ENCODE peak calls at places on chromosomes 11 and 22, in ten cellular contexts. K, V, U, R, C, O, N, W, B and J are unnamed samples. For H3K36me3 and H3K4me1, the result is how much of the 10 kb centered on the place peaks cover.

GRCh38 chr11:117177534-117178209 is 871 bp upstream of the SIDT2 start:
- DNase-seq in K (peak), V (no peak), U (no peak), R (no peak), C (no peak), O (no peak), N (no peak), W (no peak), B (no peak), J (no peak)

GRCh38 chr11:17098632-17099031 is 21.2 kb upstream of the RPS13 start:
- DNase-seq in K (no peak), V (no peak), U (no peak), R (peak), C (no peak), O (no peak), N (no peak), W (no peak), B (no peak), J (no peak)

GRCh38 chr11:116148056-116148455 is 624.7 kb downstream of the BUD13 start:
- DNase-seq in K (no peak), V (no peak), U (peak), R (no peak), C (no peak), O (no peak), N (no peak), W (no peak), B (no peak), J (no peak)

GRCh38 chr11:110022548-110022947 is 70.6 kb upstream of the ZC3H12C start:
- DNase-seq in K (no peak), V (no peak), U (no peak), R (no peak), C (no peak), O (no peak), N (no peak), W (peak), B (no peak), J (no peak)

GRCh38 chr11:64543818-64544217 is 47.2 kb upstream of the SLC22A12 start:
- DNase-seq in K (no peak), V (no peak), U (no peak), R (no peak), C (no peak), O (no peak), N (no peak), W (no peak), B (no peak), J (no peak)

GRCh38 chr22:43919106-43919965 is 4.3 kb upstream of the PNPLA3 start:
- DNase-seq in K (no peak), V (no peak), U (no peak), R (peak), C (no peak), O (no peak), N (no peak), W (peak), B (no peak), J (no peak)

GRCh38 chr22:44659140-44659539 is 42.9 kb upstream of the PRR5 start:
- DNase-seq in K (no peak), V (no peak), U (no peak), R (no peak), C (no peak), O (no peak), N (no peak), W (no peak), B (no peak), J (no peak)

GRCh38 chr11:69731110-69731509 is 27.3 kb upstream of the FGF19 start:
- DNase-seq in K (no peak), V (no peak), U (no peak), R (no peak), C (no peak), O (no peak), N (no peak), W (no peak), B (no peak), J (no peak)

GRCh38 chr11:117851091-117851490 is 25.4 kb downstream of the FXYD6 start:
- DNase-seq in K (no peak), V (no peak), U (peak), R (no peak), C (no peak), O (no peak), N (no peak), W (peak), B (no peak), J (peak)

GRCh38 chr11:69052343-69053168 is 3.8 kb downstream of the TPCN2 start:
- DNase-seq in K (no peak), V (no peak), U (no peak), R (no peak), C (no peak), O (peak), N (peak), W (no peak), B (no peak), J (no peak)

GRCh38 chr22:44616882-44617655 is 84.9 kb upstream of the PRR5 start:
- DNase-seq in K (no peak), V (peak), U (no peak), R (no peak), C (no peak), O (no peak), N (no peak), W (no peak), B (no peak), J (no peak)

GRCh38 chr11:44010789-44011251 is 37.0 kb upstream of the ACCSL start:
- DNase-seq in K (no peak), V (no peak), U (no peak), R (no peak), C (no peak), O (no peak), N (no peak), W (peak), B (no peak), J (peak)

GRCh38 chr11:131609317-131609716 is 238.9 kb downstream of the NTM start:
- DNase-seq in K (no peak), V (no peak), U (no peak), R (no peak), C (no peak), O (no peak), N (no peak), W (peak), B (no peak), J (no peak)

GRCh38 chr11:119624102-119624615 is 104.8 kb downstream of the NECTIN1 start:
- DNase-seq in K (no peak), V (no peak), U (peak), R (no peak), C (no peak), O (no peak), N (peak), W (no peak), B (no peak), J (no peak)

GRCh38 chr11:60984149-60984548 is 12.7 kb downstream of the CD6 start:
- DNase-seq in K (no peak), V (no peak), U (no peak), R (no peak), C (no peak), O (no peak), N (no peak), W (no peak), B (no peak), J (no peak)

GRCh38 chr11:11478687-11479086 is 125.6 kb upstream of the CSNK2A3 start:
- DNase-seq in K (no peak), V (no peak), U (peak), R (no peak), C (no peak), O (no peak), N (peak), W (no peak), B (no peak), J (no peak)

GRCh38 chr11:114386545-114386944 is 13.8 kb downstream of the C11orf71 start:
- DNase-seq in K (no peak), V (no peak), U (no peak), R (no peak), C (no peak), O (no peak), N (no peak), W (peak), B (no peak), J (no peak)

GRCh38 chr22:29270475-29271271 is 2.6 kb downstream of the EWSR1 start:
- DNase-seq in K (peak), V (no peak), U (no peak), R (no peak), C (no peak), O (no peak), N (peak), W (peak), B (no peak), J (peak)

GRCh38 chr11:5701184-5701583 is 11.6 kb downstream of the TRIM22 start:
- DNase-seq in K (no peak), V (no peak), U (no peak), R (no peak), C (no peak), O (no peak), N (no peak), W (no peak), B (no peak), J (no peak)
- H3K36me3 ChIP-seq in K (under half), V (half or more), U (under half), R (under half), C (under half), O (under half), N (half or more), W (under half), B (under half), J (under half)

GRCh38 chr11:844693-845644 is 2.3 kb downstream of the TSPAN4 start:
- DNase-seq in K (peak), V (peak), U (peak), R (peak), C (peak), O (peak), N (no peak), W (peak), B (no peak), J (peak)

GRCh38 chr11:843818-844692 is 1.4 kb downstream of the TSPAN4 start:
- DNase-seq in K (peak), V (peak), U (peak), R (peak), C (peak), O (peak), N (no peak), W (peak), B (no peak), J (peak)

GRCh38 chr11:841981-842369 is 354 bp downstream of the POLR2L start:
- DNase-seq in K (no peak), V (no peak), U (no peak), R (no peak), C (no peak), O (no peak), N (no peak), W (no peak), B (no peak), J (no peak)

GRCh38 chr11:842370-843002 is at the start of the genes POLR2L and TSPAN4:
- DNase-seq in K (peak), V (peak), U (peak), R (peak), C (peak), O (peak), N (peak), W (peak), B (peak), J (peak)

DNA sequence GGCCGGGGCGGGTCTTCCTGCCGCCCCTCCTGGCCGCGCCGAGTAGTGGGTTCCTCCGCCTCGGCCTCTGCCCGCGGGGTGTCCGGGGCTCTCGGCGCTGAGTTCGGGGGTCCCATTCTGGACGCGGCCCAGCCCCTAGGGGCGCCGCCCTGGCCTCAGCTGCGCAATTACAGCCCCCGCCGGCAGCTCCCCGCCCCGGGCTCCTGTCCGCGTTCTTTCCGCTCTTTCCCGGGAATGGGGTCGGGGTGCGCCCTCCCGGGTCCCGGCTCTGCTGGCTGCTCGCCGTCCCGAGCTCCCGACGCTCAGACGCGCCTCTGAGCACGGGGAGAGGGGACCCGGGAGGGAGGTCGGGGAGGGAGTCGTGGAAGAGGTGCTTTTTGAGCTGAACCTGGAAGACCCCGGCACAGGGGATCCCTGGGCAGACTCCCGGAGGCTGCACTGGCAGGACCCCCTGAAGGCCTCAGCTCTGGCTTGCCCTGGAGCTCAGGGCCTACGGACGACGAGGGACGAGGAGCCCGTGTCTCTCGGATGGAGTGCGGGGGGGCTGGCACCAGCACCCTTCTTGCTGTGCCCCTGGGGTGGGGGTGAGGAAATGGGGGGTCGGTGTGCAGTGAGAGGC is 543 bp downstream of the TSPAN4 start:
- DNase-seq in K (peak), V (no peak), U (no peak), R (no peak), C (no peak), O (peak), N (no peak), W (no peak), B (no peak), J (no peak)
- H3K4me1 ChIP-seq in K (under half), V (half or more), U (under half), R (half or more), C (under half), O (under half), N (under half), W (under half), B (under half), J (under half)

GRCh38 chr11:66315921-66316811 is 678 bp downstream of the CD248 start:
- DNase-seq in K (no peak), V (no peak), U (no peak), R (no peak), C (no peak), O (no peak), N (no peak), W (no peak), B (no peak), J (no peak)
- H3K4me3 ChIP-seq in K (no peak), V (peak), U (peak), R (no peak), C (peak), O (no peak), N (no peak), W (peak), B (no peak), J (peak)

GRCh38 chr22:39510529-39511149 is 8.5 kb downstream of the MIEF1 start:
- DNase-seq in K (no peak), V (no peak), U (peak), R (no peak), C (no peak), O (no peak), N (no peak), W (no peak), B (no peak), J (no peak)
- H3K36me3 ChIP-seq in K (under half), V (half or more), U (half or more), R (under half), C (under half), O (under half), N (half or more), W (under half), B (half or more), J (half or more)

GRCh38 chr22:17924076-17924475 is 100.3 kb downstream of the MICAL3 start:
- DNase-seq in K (no peak), V (no peak), U (no peak), R (no peak), C (no peak), O (no peak), N (no peak), W (no peak), B (no peak), J (no peak)
- H3K4me1 ChIP-seq in K (under half), V (half or more), U (under half), R (half or more), C (under half), O (under half), N (half or more), W (under half), B (under half), J (under half)

DNA sequence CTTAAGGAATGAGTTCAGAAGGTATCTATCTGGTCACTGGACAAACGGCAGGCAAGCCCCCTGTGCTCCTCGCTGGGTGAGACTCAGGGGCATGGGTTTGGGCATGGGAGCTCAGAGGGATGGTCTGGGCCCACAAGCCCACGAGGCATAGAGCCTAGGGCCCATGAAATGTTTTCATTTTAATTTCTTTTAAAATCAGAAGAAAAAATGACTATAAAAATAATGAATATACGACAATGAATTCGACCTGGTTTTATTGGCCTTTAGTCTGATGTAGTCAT is 77.9 kb upstream of the WNT7B start:
- DNase-seq in K (no peak), V (no peak), U (no peak), R (no peak), C (peak), O (no peak), N (peak), W (peak), B (no peak), J (no peak)
- H3K4me3 ChIP-seq in K (peak), V (peak), U (no peak), R (no peak), C (peak), O (no peak), N (peak), W (peak), B (no peak), J (peak)

GRCh38 chr22:31443516-31443915 is 44.1 kb downstream of the DRG1 start:
- DNase-seq in K (no peak), V (no peak), U (no peak), R (no peak), C (no peak), O (no peak), N (no peak), W (no peak), B (no peak), J (no peak)
- H3K36me3 ChIP-seq in K (under half), V (half or more), U (under half), R (under half), C (under half), O (under half), N (under half), W (under half), B (under half), J (half or more)

DNA sequence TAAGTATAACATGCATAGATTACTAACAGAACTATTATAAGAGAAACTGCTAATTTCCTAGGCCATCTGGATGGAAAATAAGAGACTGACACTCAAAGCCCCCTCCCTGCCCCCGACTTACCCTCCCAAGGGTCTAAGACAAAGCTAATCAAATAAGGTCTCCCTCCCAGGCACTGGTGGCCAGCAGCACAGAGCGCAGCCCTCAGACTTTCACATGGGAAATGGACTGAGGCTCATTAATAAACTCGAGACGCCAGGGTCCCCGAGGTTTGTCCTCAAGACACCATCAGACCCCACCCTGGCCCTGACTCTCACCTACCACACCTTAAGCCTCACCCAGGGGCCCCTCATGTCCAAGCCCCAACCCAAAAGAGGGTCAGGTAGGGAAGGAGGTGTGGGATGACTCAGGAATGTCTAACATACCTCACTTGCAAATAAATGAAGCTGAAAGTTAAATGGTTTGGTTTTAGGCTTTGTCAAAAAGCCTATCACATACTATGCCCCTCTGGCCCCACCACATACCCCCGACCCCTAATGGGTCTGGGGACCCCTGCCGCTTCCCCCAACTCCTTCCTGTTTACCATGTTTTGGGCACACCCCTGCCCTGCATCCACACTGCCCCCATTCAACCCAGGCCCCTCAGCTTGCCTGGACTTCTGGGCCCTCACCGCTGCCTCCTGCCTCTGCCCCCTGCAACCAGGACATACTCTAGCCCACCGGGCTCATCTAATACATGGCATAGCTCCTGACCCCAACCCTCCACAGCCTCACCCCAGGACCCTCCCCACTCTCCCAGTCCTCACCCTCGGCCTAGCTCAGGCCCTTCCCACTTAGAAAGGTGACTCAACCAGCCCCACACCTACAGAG is 11.4 kb downstream of the ARAP1 start:
- DNase-seq in K (no peak), V (no peak), U (peak), R (no peak), C (no peak), O (peak), N (no peak), W (no peak), B (no peak), J (no peak)
- H3K4me1 ChIP-seq in K (under half), V (under half), U (under half), R (under half), C (under half), O (under half), N (half or more), W (under half), B (under half), J (under half)